ENCODE peak calls at places on chromosomes 3 and 15, in five cellular contexts. One of them, this sample, is unnamed.

GRCh38 chr3:54817628-54818027 is 110.2 kb downstream of the LRTM1 start:
- DNase-seq in CD4-positive, alpha-beta T cell: no peak
- DNase-seq in endothelial cell of umbilical vein: no peak
- DNase-seq in H9: no peak
- DNase-seq in sigmoid colon: no peak
- DNase-seq in this sample: no peak

GRCh38 chr3:117399311-117400068 is 689.9 kb downstream of the TUSC7 start:
- DNase-seq in CD4-positive, alpha-beta T cell: no peak
- DNase-seq in endothelial cell of umbilical vein: no peak
- DNase-seq in H9: peak
- DNase-seq in sigmoid colon: no peak
- DNase-seq in this sample: no peak

GRCh38 chr3:53616330-53616729 is 121.9 kb downstream of the CACNA1D start:
- DNase-seq in CD4-positive, alpha-beta T cell: no peak
- DNase-seq in endothelial cell of umbilical vein: no peak
- DNase-seq in H9: no peak
- DNase-seq in sigmoid colon: no peak
- DNase-seq in this sample: no peak

GRCh38 chr3:184725176-184725575 is 13.3 kb upstream of the MAGEF1 start:
- DNase-seq in CD4-positive, alpha-beta T cell: no peak
- DNase-seq in endothelial cell of umbilical vein: no peak
- DNase-seq in H9: no peak
- DNase-seq in sigmoid colon: no peak
- DNase-seq in this sample: no peak

GRCh38 chr3:188860147-188860546 is 311.6 kb upstream of the TPRG1 start:
- DNase-seq in CD4-positive, alpha-beta T cell: no peak
- DNase-seq in endothelial cell of umbilical vein: no peak
- DNase-seq in H9: no peak
- DNase-seq in sigmoid colon: no peak
- DNase-seq in this sample: no peak

GRCh38 chr3:170355738-170356595 is 1.5 kb upstream of the SKIL start:
- DNase-seq in CD4-positive, alpha-beta T cell: peak
- DNase-seq in endothelial cell of umbilical vein: peak
- DNase-seq in H9: peak
- DNase-seq in sigmoid colon: peak
- DNase-seq in this sample: peak

GRCh38 chr15:65033659-65034269 is 4.3 kb upstream of the MTFMT start:
- DNase-seq in CD4-positive, alpha-beta T cell: no peak
- DNase-seq in endothelial cell of umbilical vein: peak
- DNase-seq in H9: no peak
- DNase-seq in sigmoid colon: no peak
- DNase-seq in this sample: no peak

GRCh38 chr15:49521802-49522201 is 98.8 kb downstream of the FGF7 start:
- DNase-seq in CD4-positive, alpha-beta T cell: no peak
- DNase-seq in endothelial cell of umbilical vein: no peak
- DNase-seq in H9: no peak
- DNase-seq in sigmoid colon: no peak
- DNase-seq in this sample: no peak

GRCh38 chr3:179265875-179266274 is 15.0 kb upstream of the KCNMB3 start:
- DNase-seq in CD4-positive, alpha-beta T cell: no peak
- DNase-seq in endothelial cell of umbilical vein: no peak
- DNase-seq in H9: no peak
- DNase-seq in sigmoid colon: no peak
- DNase-seq in this sample: no peak

GRCh38 chr3:192816274-192816853 is 89.0 kb upstream of the FGF12 start:
- DNase-seq in CD4-positive, alpha-beta T cell: no peak
- DNase-seq in endothelial cell of umbilical vein: peak
- DNase-seq in H9: no peak
- DNase-seq in sigmoid colon: no peak
- DNase-seq in this sample: no peak

GRCh38 chr3:118208642-118209041 is 826.0 kb downstream of the IGSF11 start:
- DNase-seq in CD4-positive, alpha-beta T cell: no peak
- DNase-seq in endothelial cell of umbilical vein: no peak
- DNase-seq in H9: no peak
- DNase-seq in sigmoid colon: no peak
- DNase-seq in this sample: no peak

GRCh38 chr3:180306691-180307090 is 270.0 kb upstream of the PEX5L start:
- DNase-seq in CD4-positive, alpha-beta T cell: no peak
- DNase-seq in endothelial cell of umbilical vein: no peak
- DNase-seq in H9: no peak
- DNase-seq in sigmoid colon: no peak
- DNase-seq in this sample: no peak

GRCh38 chr3:80010021-80010420 is 242.2 kb upstream of the ROBO1 start:
- DNase-seq in CD4-positive, alpha-beta T cell: no peak
- DNase-seq in endothelial cell of umbilical vein: no peak
- DNase-seq in H9: no peak
- DNase-seq in sigmoid colon: no peak
- DNase-seq in this sample: no peak

GRCh38 chr3:38722760-38723568 is 73.5 kb upstream of the SCN5A start:
- DNase-seq in CD4-positive, alpha-beta T cell: no peak
- DNase-seq in endothelial cell of umbilical vein: peak
- DNase-seq in H9: no peak
- DNase-seq in sigmoid colon: no peak
- DNase-seq in this sample: no peak

GRCh38 chr3:58206406-58207011 is 4.3 kb downstream of the DNASE1L3 start:
- DNase-seq in CD4-positive, alpha-beta T cell: no peak
- DNase-seq in endothelial cell of umbilical vein: no peak
- DNase-seq in H9: no peak
- DNase-seq in sigmoid colon: no peak
- DNase-seq in this sample: no peak

GRCh38 chr3:152146461-152146860 is 122.3 kb upstream of the MBNL1 start:
- DNase-seq in CD4-positive, alpha-beta T cell: no peak
- DNase-seq in endothelial cell of umbilical vein: no peak
- DNase-seq in H9: no peak
- DNase-seq in sigmoid colon: no peak
- DNase-seq in this sample: no peak

GRCh38 chr3:178325330-178325729 is 210.9 kb upstream of the KCNMB2 start:
- DNase-seq in CD4-positive, alpha-beta T cell: no peak
- DNase-seq in endothelial cell of umbilical vein: peak
- DNase-seq in H9: no peak
- DNase-seq in sigmoid colon: no peak
- DNase-seq in this sample: no peak

GRCh38 chr15:94255540-94255939 is 24.2 kb downstream of the MCTP2 start:
- DNase-seq in CD4-positive, alpha-beta T cell: no peak
- DNase-seq in endothelial cell of umbilical vein: no peak
- DNase-seq in H9: no peak
- DNase-seq in sigmoid colon: no peak
- DNase-seq in this sample: no peak

This sample was measured in T-helper 17 cell.